ENCODE peak calls at places on chromosomes 4 and X, in seven cellular contexts. N, K, Q, S, Z, U and V are unnamed samples.

GRCh38 chr4:70838400-70838971 is 1.2 kb downstream of the GRSF1 start:
- DNase-seq in U (peak; percentile 6), Z (no peak), N (no peak), K (peak; percentile 1), Q (no peak), S (no peak), V (no peak)

GRCh38 chrX:28126886-28127285 is 145.6 kb upstream of the DCAF8L1 start:
- DNase-seq in U (no peak), Z (no peak), K (no peak), Q (no peak), N (no peak), S (no peak), V (no peak)

GRCh38 chrX:24148535-24149345 is 789 bp upstream of the ZFX start:
- DNase-seq in U (no peak), K (peak; percentile 28), Z (no peak), S (peak; percentile 55), Q (no peak), N (peak; percentile 70), V (no peak)

GRCh38 chr4:62917649-62918048 is 1491.6 kb downstream of the TECRL start:
- DNase-seq in S (no peak), K (no peak), N (no peak), U (no peak), Z (no peak), Q (no peak), V (no peak)

GRCh38 chrX:25523574-25523973 is 507.8 kb upstream of the ARX start:
- DNase-seq in Q (peak; percentile 15), K (no peak), S (peak; percentile 62), N (no peak), U (peak; percentile 8), Z (no peak), V (no peak)

GRCh38 chr4:169675825-169676224 is 55.4 kb downstream of the CLCN3 start:
- DNase-seq in S (no peak), U (no peak), N (no peak), K (no peak), Z (no peak), Q (no peak), V (no peak)

GRCh38 chrX:30275498-30275897 is 28.6 kb downstream of the MAGEB1 start:
- DNase-seq in Z (no peak), S (no peak), N (no peak), Q (no peak), K (peak; percentile 34), U (no peak), V (no peak)

GRCh38 chrX:17535229-17535628 is 160.2 kb downstream of the NHS start:
- DNase-seq in Z (no peak), Q (peak; percentile 28), K (no peak), S (peak; percentile 60), U (no peak), N (no peak), V (no peak)

GRCh38 chrX:50903387-50904027 is 7.0 kb upstream of the BMP15 start:
- DNase-seq in Z (no peak), Q (peak; percentile 18), K (peak; percentile 5), U (peak; percentile 1), S (peak; percentile 9), N (no peak), V (peak; percentile 47)

GRCh38 chr4:155445306-155445705 is 68.5 kb upstream of the MAP9 start:
- DNase-seq in Q (no peak), Z (no peak), N (no peak), K (no peak), U (no peak), S (no peak), V (no peak)

GRCh38 chr4:119034276-119035008 is 101.2 kb upstream of the MYOZ2 start:
- DNase-seq in N (no peak), Z (no peak), K (no peak), U (no peak), S (no peak), Q (no peak), V (no peak)

GRCh38 chr4:13540446-13541175 is 3.7 kb downstream of the NKX3-2 start:
- DNase-seq in N (peak; percentile 45), Z (no peak), Q (no peak), S (no peak), U (no peak), K (no peak), V (no peak)

GRCh38 chr4:26576171-26576829 is 7.6 kb upstream of the TBC1D19 start:
- DNase-seq in S (no peak), Z (peak; percentile 16), N (no peak), K (peak; percentile 44), Q (no peak), U (no peak), V (no peak)

GRCh38 chr4:98614655-98615054 is 43.8 kb downstream of the TSPAN5 start:
- DNase-seq in Z (no peak), N (no peak), Q (no peak), K (no peak), U (no peak), S (no peak), V (no peak)

GRCh38 chr4:89889289-89889688 is 5.4 kb upstream of the MMRN1 start:
- DNase-seq in U (no peak), Z (no peak), Q (no peak), K (no peak), S (no peak), N (no peak), V (no peak)

GRCh38 chr4:6962211-6963041 is 52.8 kb downstream of the TBC1D14 start:
- DNase-seq in N (no peak), Q (no peak), U (peak; percentile 4), S (peak; percentile 83), Z (no peak), K (no peak), V (no peak)

GRCh38 chrX:20857746-20858145 is 516.5 kb upstream of the CNKSR2 start:
- DNase-seq in N (peak; percentile 61), U (no peak), Q (peak; percentile 5), K (peak; percentile 9), Z (no peak), S (no peak), V (no peak)

GRCh38 chr4:54082168-54082567 is 17.8 kb upstream of the CHIC2 start:
- DNase-seq in N (no peak), Z (no peak), U (peak; percentile 16), S (peak; percentile 40), Q (no peak), K (peak; percentile 98), V (no peak)

GRCh38 chr4:169268951-169269781 is 1.6 kb downstream of the SH3RF1 start:
- DNase-seq in U (no peak), Z (no peak), N (no peak), Q (no peak), S (peak; percentile 21), K (peak; percentile 75), V (no peak)

GRCh38 chr4:14184265-14184664 is 556.7 kb upstream of the BOD1L1 start:
- DNase-seq in S (peak; percentile 72), U (no peak), Q (no peak), N (peak; percentile 74), Z (peak; percentile 33), K (peak; percentile 90), V (no peak)

GRCh38 chr4:137664416-137664815 is 132.1 kb upstream of the PCDH18 start:
- DNase-seq in S (no peak), Z (no peak), U (no peak), N (no peak), Q (no peak), K (peak; percentile 15), V (no peak)

GRCh38 chrX:85309717-85310116 is 65.9 kb downstream of the ZNF711 start:
- DNase-seq in S (peak; percentile 3), U (no peak), K (no peak), Z (no peak), Q (no peak), N (no peak), V (no peak)

GRCh38 chr4:54861201-54861600 is 203.4 kb downstream of the KIT start:
- DNase-seq in Z (no peak), K (no peak), Q (no peak), N (no peak), U (no peak), S (no peak), V (no peak)

GRCh38 chr4:145525291-145525740 is 43.7 kb downstream of the SMAD1 start:
- DNase-seq in Z (no peak), N (no peak), K (peak; percentile 10), U (no peak), Q (no peak), S (peak; percentile 4), V (no peak)

GRCh38 chr4:25769251-25769650 is 93.5 kb downstream of the SEL1L3 start:
- DNase-seq in N (no peak), Q (no peak), K (no peak), S (no peak), Z (peak; percentile 31), U (no peak), V (no peak)